ENCODE peak calls at places on chromosomes 6 and 20, in seven cellular contexts. One of them, this sample, is unnamed.

GRCh38 chr6:133682506-133683290 is 206.2 kb upstream of the TCF21 start:
- DNase-seq in endothelial cell: no peak
- DNase-seq in omental fat pad: no peak
- DNase-seq in psoas muscle: no peak
- DNase-seq in PC-9: no peak
- DNase-seq in HepG2: no peak
- DNase-seq in cardiac muscle cell: no peak
- DNase-seq in this sample: no peak

GRCh38 chr6:75049308-75049707 is 156.5 kb downstream of the COL12A1 start:
- DNase-seq in endothelial cell: no peak
- DNase-seq in omental fat pad: no peak
- DNase-seq in psoas muscle: no peak
- DNase-seq in PC-9: no peak
- DNase-seq in HepG2: no peak
- DNase-seq in cardiac muscle cell: no peak
- DNase-seq in this sample: no peak

GRCh38 chr6:131163886-131164285 is 28.6 kb downstream of the AKAP7 start:
- DNase-seq in endothelial cell: no peak
- DNase-seq in omental fat pad: no peak
- DNase-seq in psoas muscle: no peak
- DNase-seq in PC-9: no peak
- DNase-seq in HepG2: peak
- DNase-seq in cardiac muscle cell: no peak
- DNase-seq in this sample: no peak

GRCh38 chr20:22232923-22233322 is 351.4 kb downstream of the FOXA2 start:
- DNase-seq in endothelial cell: no peak
- DNase-seq in omental fat pad: no peak
- DNase-seq in psoas muscle: no peak
- DNase-seq in PC-9: no peak
- DNase-seq in HepG2: no peak
- DNase-seq in cardiac muscle cell: no peak
- DNase-seq in this sample: no peak

GRCh38 chr6:138970856-138971425 is 17.1 kb downstream of the REPS1 start:
- DNase-seq in endothelial cell: no peak
- DNase-seq in omental fat pad: no peak
- DNase-seq in psoas muscle: no peak
- DNase-seq in PC-9: no peak
- DNase-seq in HepG2: no peak
- DNase-seq in cardiac muscle cell: no peak
- DNase-seq in this sample: no peak

GRCh38 chr6:111210074-111210729 is 122.9 kb downstream of the SLC16A10 start:
- DNase-seq in endothelial cell: peak
- DNase-seq in omental fat pad: no peak
- DNase-seq in psoas muscle: no peak
- DNase-seq in PC-9: peak
- DNase-seq in HepG2: peak
- DNase-seq in cardiac muscle cell: peak
- DNase-seq in this sample: peak

GRCh38 chr20:33062105-33062629 is 8.5 kb downstream of the BPIFB3 start:
- DNase-seq in endothelial cell: no peak
- DNase-seq in omental fat pad: no peak
- DNase-seq in psoas muscle: no peak
- DNase-seq in PC-9: no peak
- DNase-seq in HepG2: no peak
- DNase-seq in cardiac muscle cell: no peak
- DNase-seq in this sample: no peak

GRCh38 chr6:157106487-157106886 is 216.8 kb downstream of the TMEM242 start:
- DNase-seq in endothelial cell: no peak
- DNase-seq in omental fat pad: no peak
- DNase-seq in psoas muscle: no peak
- DNase-seq in PC-9: peak
- DNase-seq in HepG2: no peak
- DNase-seq in cardiac muscle cell: no peak
- DNase-seq in this sample: peak

GRCh38 chr6:80642452-80642851 is 536.0 kb downstream of the BCKDHB start:
- DNase-seq in endothelial cell: no peak
- DNase-seq in omental fat pad: no peak
- DNase-seq in psoas muscle: no peak
- DNase-seq in PC-9: no peak
- DNase-seq in HepG2: no peak
- DNase-seq in cardiac muscle cell: no peak
- DNase-seq in this sample: no peak

GRCh38 chr20:63283397-63284082 is 9.4 kb upstream of the COL20A1 start:
- DNase-seq in endothelial cell: no peak
- DNase-seq in omental fat pad: no peak
- DNase-seq in psoas muscle: peak
- DNase-seq in PC-9: no peak
- DNase-seq in HepG2: no peak
- DNase-seq in cardiac muscle cell: no peak
- DNase-seq in this sample: no peak

GRCh38 chr6:105733556-105734162 is 330.8 kb upstream of the PREP start:
- DNase-seq in endothelial cell: no peak
- DNase-seq in omental fat pad: no peak
- DNase-seq in psoas muscle: no peak
- DNase-seq in PC-9: no peak
- DNase-seq in HepG2: peak
- DNase-seq in cardiac muscle cell: peak
- DNase-seq in this sample: no peak

GRCh38 chr6:135880066-135880972 is 28.8 kb downstream of the PDE7B start:
- DNase-seq in endothelial cell: no peak
- DNase-seq in omental fat pad: no peak
- DNase-seq in psoas muscle: no peak
- DNase-seq in PC-9: no peak
- DNase-seq in HepG2: no peak
- DNase-seq in cardiac muscle cell: no peak
- DNase-seq in this sample: no peak

GRCh38 chr6:161412795-161413194 is 138.9 kb upstream of the AGPAT4 start:
- DNase-seq in endothelial cell: no peak
- DNase-seq in omental fat pad: no peak
- DNase-seq in psoas muscle: no peak
- DNase-seq in PC-9: no peak
- DNase-seq in HepG2: no peak
- DNase-seq in cardiac muscle cell: no peak
- DNase-seq in this sample: no peak

GRCh38 chr6:24702720-24703282 is 16.2 kb downstream of the C6orf62 start:
- DNase-seq in endothelial cell: no peak
- DNase-seq in omental fat pad: no peak
- DNase-seq in psoas muscle: no peak
- DNase-seq in PC-9: no peak
- DNase-seq in HepG2: no peak
- DNase-seq in cardiac muscle cell: no peak
- DNase-seq in this sample: no peak
- TF ChIP-seq CTCF in endothelial cell: no peak
- TF ChIP-seq CTCF in omental fat pad: no peak
- TF ChIP-seq CTCF in psoas muscle: no peak
- TF ChIP-seq CTCF in PC-9: no peak
- TF ChIP-seq CTCF in HepG2: no peak
- TF ChIP-seq CTCF in cardiac muscle cell: no peak
- TF ChIP-seq CTCF in this sample: no peak

GRCh38 chr6:107179004-107179403 is 63.7 kb upstream of the BEND3 start:
- DNase-seq in endothelial cell: no peak
- DNase-seq in omental fat pad: no peak
- DNase-seq in psoas muscle: no peak
- DNase-seq in PC-9: no peak
- DNase-seq in HepG2: no peak
- DNase-seq in cardiac muscle cell: no peak
- DNase-seq in this sample: peak
- TF ChIP-seq CTCF in endothelial cell: no peak
- TF ChIP-seq CTCF in omental fat pad: no peak
- TF ChIP-seq CTCF in psoas muscle: peak
- TF ChIP-seq CTCF in PC-9: peak
- TF ChIP-seq CTCF in HepG2: peak
- TF ChIP-seq CTCF in cardiac muscle cell: peak
- TF ChIP-seq CTCF in this sample: no peak

DNA sequence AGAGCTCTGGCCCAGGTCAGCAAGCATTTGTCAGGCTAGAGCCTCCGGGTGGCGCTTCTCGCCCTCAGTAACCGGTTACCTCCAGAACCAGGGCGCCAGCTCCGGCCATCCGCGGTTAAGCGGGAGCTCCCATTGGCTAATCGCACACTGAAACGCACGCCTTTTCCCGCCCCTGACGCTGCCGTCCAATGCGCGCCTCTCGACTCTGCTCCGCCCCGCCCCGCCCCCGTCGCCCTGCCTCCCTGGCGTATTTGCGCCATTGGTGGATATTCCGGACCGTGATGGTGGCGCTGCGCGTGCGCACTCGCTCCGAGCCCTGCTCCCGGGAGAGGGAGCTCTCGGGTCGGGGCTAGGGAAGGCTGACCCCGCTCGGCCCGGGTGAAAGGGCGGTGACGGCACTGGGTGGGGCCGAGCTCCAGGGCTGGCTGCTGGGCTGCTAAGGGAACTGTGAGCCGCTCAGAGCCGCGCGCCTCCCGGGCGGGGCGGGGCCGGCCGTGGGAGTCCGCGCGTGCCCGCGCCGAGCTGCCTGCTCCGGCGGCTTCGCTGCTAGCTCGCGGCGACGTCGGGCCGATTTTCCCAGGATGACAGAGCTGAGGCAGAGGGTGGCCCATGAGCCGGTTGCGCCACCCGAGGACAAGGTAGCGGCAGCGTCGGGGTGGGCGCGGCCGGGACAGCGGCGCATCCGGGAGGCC is at the start of gene CDS2:
- DNase-seq in endothelial cell: peak
- DNase-seq in omental fat pad: peak
- DNase-seq in psoas muscle: peak
- DNase-seq in PC-9: peak
- DNase-seq in HepG2: peak
- DNase-seq in cardiac muscle cell: peak
- DNase-seq in this sample: peak
- TF ChIP-seq CTCF in endothelial cell: peak
- TF ChIP-seq CTCF in omental fat pad: no peak
- TF ChIP-seq CTCF in psoas muscle: peak
- TF ChIP-seq CTCF in PC-9: peak
- TF ChIP-seq CTCF in HepG2: peak
- TF ChIP-seq CTCF in cardiac muscle cell: peak
- TF ChIP-seq CTCF in this sample: peak

DNA sequence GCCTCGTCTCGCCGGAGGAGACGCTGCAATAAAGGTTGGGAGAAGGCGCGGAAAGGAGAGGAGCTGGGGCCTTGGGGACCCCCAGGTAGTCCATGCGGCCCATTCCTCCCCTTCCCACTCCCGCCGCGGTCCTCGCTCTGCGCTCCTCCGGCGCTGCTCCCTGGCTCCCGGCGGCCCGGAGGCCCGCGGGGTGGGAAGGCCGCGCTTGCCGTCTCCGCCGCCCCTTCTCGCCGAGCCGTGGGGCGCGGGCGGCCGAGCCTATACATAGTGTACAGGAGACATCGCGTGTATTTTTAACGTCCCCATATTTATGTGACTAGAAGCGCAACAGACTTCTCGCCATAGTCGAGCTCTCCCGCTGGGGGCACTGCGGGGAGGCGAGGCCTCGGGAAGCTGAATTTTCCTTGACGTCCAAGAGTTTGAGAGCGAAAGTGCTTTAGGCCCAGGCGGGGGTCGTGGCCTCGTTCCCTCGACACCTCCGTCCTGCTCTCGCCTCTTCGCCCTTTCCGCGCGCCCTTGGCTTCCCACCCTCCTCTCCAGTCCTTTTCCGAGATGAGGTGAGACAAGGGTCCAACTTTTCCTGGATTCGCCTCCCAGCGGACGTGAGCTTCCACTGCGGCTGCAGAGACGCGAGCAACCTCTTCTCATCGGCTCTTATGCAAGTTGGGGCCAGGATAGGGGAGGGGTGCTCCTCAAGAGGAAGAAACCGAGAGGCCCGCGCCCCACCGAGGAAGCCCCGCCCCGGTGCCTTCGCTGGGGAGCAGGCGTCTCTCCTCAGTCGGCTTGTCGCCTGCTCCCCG is 29.0 kb downstream of the SLC12A5 start:
- DNase-seq in endothelial cell: peak
- DNase-seq in omental fat pad: no peak
- DNase-seq in psoas muscle: peak
- DNase-seq in PC-9: no peak
- DNase-seq in HepG2: no peak
- DNase-seq in cardiac muscle cell: peak
- DNase-seq in this sample: no peak
- TF ChIP-seq CTCF in endothelial cell: peak
- TF ChIP-seq CTCF in omental fat pad: no peak
- TF ChIP-seq CTCF in psoas muscle: no peak
- TF ChIP-seq CTCF in PC-9: no peak
- TF ChIP-seq CTCF in HepG2: no peak
- TF ChIP-seq CTCF in cardiac muscle cell: peak
- TF ChIP-seq CTCF in this sample: no peak

This sample was measured in Calu3.